ENCODE peak calls at places on chromosomes 6 and 20, in nine cellular contexts. W is IMR-90, F is GM12878, B is mesendoderm, N is NT2/D1, K is GM23248, Q is adipocyte, X is neural progenitor cell, V is endodermal cell. Y is an unnamed sample.

GRCh38 chr6:169533656-169534421 is 168.0 kb downstream of the WDR27 start:
- DNase-seq in W (no peak), F (no peak), B (no peak), N (no peak), K (no peak), Q (no peak), X (no peak), V (no peak), Y (no peak)

GRCh38 chr20:50267041-50267865 is 76.6 kb downstream of the CEBPB start:
- DNase-seq in W (peak; percentile 36), F (no peak), B (no peak), N (no peak), K (peak; percentile 88), Q (peak; percentile 51), X (peak; percentile 47), V (peak; percentile 83), Y (peak; percentile 90)

GRCh38 chr6:155436981-155437749 is 18.5 kb downstream of the NOX3 start:
- DNase-seq in W (peak; percentile 42), F (no peak), B (no peak), N (no peak), K (no peak), Q (peak; percentile 9), X (no peak), V (no peak), Y (no peak)

GRCh38 chr20:48791014-48791413 is 36.8 kb downstream of the PREX1 start:
- DNase-seq in W (no peak), F (no peak), B (no peak), N (no peak), K (peak; percentile 24), Q (no peak), X (no peak), V (no peak), Y (no peak)

GRCh38 chr6:45619994-45620471 is 242.3 kb upstream of the SUPT3H start:
- DNase-seq in W (peak; percentile 63), F (no peak), B (no peak), N (no peak), K (peak; percentile 32), Q (peak; percentile 10), X (no peak), V (no peak), Y (no peak)

GRCh38 chr20:16476032-16476431 is 97.2 kb downstream of the KIF16B start:
- DNase-seq in W (peak; percentile 62), F (peak; percentile 28), B (peak; percentile 58), N (peak; percentile 13), K (peak; percentile 60), Q (peak; percentile 84), X (peak; percentile 50), V (no peak), Y (no peak)

GRCh38 chr6:169971951-169972651 is 220.7 kb downstream of the ERMARD start:
- DNase-seq in W (no peak), F (no peak), B (no peak), N (no peak), K (no peak), Q (no peak), X (no peak), V (peak; percentile 35), Y (peak; percentile 48)

GRCh38 chr6:158911746-158912158 is 88.2 kb downstream of the RSPH3 start:
- DNase-seq in W (no peak), F (peak; percentile 30), B (no peak), N (no peak), K (no peak), Q (no peak), X (no peak), V (no peak), Y (no peak)

GRCh38 chr6:44062771-44063560 is 64.3 kb downstream of the MRPL14 start:
- DNase-seq in W (no peak), F (no peak), B (peak; percentile 85), N (no peak), K (no peak), Q (no peak), X (peak; percentile 53), V (peak; percentile 95), Y (no peak)

GRCh38 chr6:35072051-35072697 is 69.0 kb downstream of the TCP11 start:
- DNase-seq in W (no peak), F (no peak), B (no peak), N (no peak), K (no peak), Q (no peak), X (no peak), V (no peak), Y (peak; percentile 56)

GRCh38 chr6:158056355-158056754 is 74.7 kb downstream of the SYNJ2 start:
- DNase-seq in W (no peak), F (no peak), B (no peak), N (no peak), K (no peak), Q (no peak), X (no peak), V (no peak), Y (no peak)

GRCh38 chr20:63873477-63873971 is 8.5 kb downstream of the TPD52L2 start:
- DNase-seq in W (peak; percentile 92), F (no peak), B (no peak), N (no peak), K (peak; percentile 93), Q (no peak), X (no peak), V (no peak), Y (no peak)

GRCh38 chr20:54362283-54362682 is 113.1 kb upstream of the DOK5 start:
- DNase-seq in W (no peak), F (no peak), B (peak; percentile 12), N (no peak), K (no peak), Q (no peak), X (no peak), V (no peak), Y (no peak)

GRCh38 chr6:83884523-83884922 is 25.0 kb downstream of the CYB5R4 start:
- DNase-seq in W (peak; percentile 58), F (peak; percentile 37), B (peak; percentile 38), N (no peak), K (peak; percentile 70), Q (peak; percentile 79), X (peak; percentile 47), V (no peak), Y (no peak)

GRCh38 chr20:44695295-44696230 is 19.6 kb upstream of the CCN5 start:
- DNase-seq in W (peak; percentile 85), F (no peak), B (no peak), N (no peak), K (peak; percentile 74), Q (peak; percentile 64), X (no peak), V (peak; percentile 38), Y (no peak)

DNA sequence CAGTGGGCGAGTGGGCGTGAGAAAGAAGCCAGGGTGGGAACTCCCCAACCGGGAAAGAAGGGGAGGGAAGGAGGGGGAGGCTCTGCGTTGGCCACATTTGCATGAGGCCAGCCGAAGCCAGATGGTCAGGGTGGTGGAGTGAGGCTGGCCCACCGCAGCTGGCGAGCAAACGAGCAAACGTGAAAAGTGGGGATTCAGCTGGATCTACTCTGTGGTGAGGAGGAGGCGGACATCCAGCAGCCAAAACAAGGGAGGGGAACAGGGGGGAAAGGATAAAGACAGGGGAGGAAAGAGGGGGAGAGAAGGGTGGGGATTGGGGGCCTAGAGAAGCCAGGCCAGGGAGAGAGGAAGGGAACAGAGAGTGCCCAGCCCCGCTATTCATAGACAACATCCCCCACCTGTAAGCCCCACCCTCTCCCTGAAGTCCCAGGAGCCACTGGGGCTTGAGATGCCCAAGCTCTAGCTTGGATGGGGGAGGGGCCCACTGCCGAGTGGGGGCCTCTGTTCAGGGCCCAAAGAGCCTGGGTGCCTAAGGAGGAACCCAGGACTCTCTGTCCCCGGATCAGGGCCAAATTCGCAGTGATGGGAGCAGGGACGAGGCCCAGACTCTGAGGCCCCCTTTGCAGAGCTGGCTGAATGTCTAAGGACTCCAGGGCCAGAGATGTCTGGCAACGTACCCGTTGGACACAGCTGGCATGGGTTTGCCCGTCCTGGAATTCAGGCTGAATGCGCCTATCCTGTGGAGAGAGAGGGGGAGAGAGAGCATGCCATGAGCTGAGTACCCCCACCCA is 45.1 kb downstream of the CPNE5 start:
- DNase-seq in W (peak; percentile 12), F (no peak), B (no peak), N (no peak), K (no peak), Q (no peak), X (peak; percentile 47), V (no peak), Y (peak; percentile 44)
- H3K9ac ChIP-seq in W (no peak overlapping the region), F (no peak overlapping the region), B (peak overlapping the region; percentile 15), N (peak overlapping the region; percentile 56), K (no peak overlapping the region), Q (no peak overlapping the region), X (no peak overlapping the region), V (no peak overlapping the region), Y (no peak overlapping the region)

DNA sequence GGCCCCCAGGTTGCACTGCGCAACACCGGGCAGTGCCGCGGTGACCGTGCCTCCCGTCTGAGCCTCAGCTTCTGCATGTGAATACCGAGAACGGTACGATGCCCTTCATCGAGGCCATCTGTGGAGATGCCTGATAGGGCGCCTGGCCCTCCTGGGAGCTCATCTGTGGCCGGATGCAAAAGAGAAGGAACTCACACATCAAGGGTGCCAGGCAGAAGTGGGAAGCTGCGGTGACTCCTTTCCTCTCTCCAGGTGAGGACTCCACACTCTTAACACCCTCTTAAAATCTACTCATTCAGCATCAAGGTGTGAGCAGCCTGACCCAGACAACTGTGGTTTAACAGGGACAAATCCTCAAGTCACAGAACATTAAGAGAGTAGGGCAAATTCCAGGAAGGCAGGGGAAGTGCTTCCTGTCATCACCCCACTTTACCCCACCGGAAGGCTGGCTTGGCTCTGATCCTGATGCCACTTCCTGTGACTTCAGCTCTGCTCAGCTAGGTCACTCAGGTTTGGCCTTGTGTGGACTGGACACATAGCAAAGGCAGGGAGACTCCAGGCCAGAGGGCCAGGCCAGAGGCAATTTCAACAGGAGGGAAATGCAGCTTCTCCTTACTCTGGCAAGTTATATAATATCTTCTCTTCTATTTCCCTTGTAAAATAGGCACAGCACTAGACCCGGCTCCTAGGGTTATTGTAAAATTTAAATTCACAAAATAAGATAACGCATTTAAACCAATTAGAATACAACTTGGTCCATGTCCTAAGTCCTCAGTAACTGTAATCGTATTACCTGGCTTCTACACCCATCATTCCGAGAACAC is 69.4 kb downstream of the CPNE5 start:
- DNase-seq in W (peak; percentile 51), F (no peak), B (peak; percentile 31), N (no peak), K (peak; percentile 51), Q (no peak), X (no peak), V (peak; percentile 70), Y (no peak)
- H3K4me1 ChIP-seq in W (peaks cover 11% of the 10 kb centered on the region), F (peaks cover 17% of the 10 kb centered on the region), B (peaks cover 8% of the 10 kb centered on the region), N (peaks cover 8% of the 10 kb centered on the region), K (peaks cover 14% of the 10 kb centered on the region), Q (peaks cover 6% of the 10 kb centered on the region), X (peaks cover 25% of the 10 kb centered on the region), V (peaks cover 5% of the 10 kb centered on the region), Y (peaks cover 5% of the 10 kb centered on the region)

GRCh38 chr6:392441-393390 is 1.2 kb downstream of the IRF4 start:
- DNase-seq in W (no peak), F (no peak), B (peak; percentile 57), N (no peak), K (peak; percentile 24), Q (peak; percentile 2), X (peak; percentile 67), V (peak; percentile 79), Y (peak; percentile 77)
- H3K9ac ChIP-seq in W (no peak overlapping the region), F (peak overlapping the region; percentile 97), B (peak overlapping the region; percentile 61), N (peak overlapping the region; percentile 85), K (no peak overlapping the region), Q (peak overlapping the region; percentile 67), X (no peak overlapping the region), V (no peak overlapping the region), Y (no peak overlapping the region)

DNA sequence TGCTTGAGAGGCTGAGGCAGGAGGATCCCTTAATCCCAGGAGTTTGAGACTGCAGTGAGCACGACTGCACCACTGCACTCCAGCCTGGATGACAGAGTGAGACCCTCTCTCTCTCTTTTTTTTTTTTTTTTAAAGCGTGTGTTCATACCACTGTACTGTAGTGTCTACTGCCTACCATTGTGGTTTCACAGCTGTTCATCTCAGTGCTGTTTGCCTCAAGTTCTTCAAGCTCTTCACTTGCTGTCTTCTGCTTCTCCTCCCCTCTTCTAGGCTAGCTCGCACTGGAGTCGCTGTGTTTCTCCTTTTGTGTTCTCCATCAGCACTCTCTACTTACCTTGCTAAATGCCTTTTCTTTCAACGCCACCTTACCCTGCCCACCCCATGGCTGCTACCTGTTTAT is 7.4 kb downstream of the FOXO3 start:
- DNase-seq in W (no peak), F (no peak), B (no peak), N (no peak), K (no peak), Q (no peak), X (no peak), V (no peak), Y (no peak)
- H3K4me1 ChIP-seq in W (peaks cover 16% of the 10 kb centered on the region), F (peaks cover 28% of the 10 kb centered on the region), B (peaks cover 4% of the 10 kb centered on the region), N (no peaks in the 10 kb centered on the region), K (peaks cover 38% of the 10 kb centered on the region), Q (peaks cover 57% of the 10 kb centered on the region), X (peaks cover 5% of the 10 kb centered on the region), V (no peaks in the 10 kb centered on the region), Y (peaks cover 18% of the 10 kb centered on the region)

Y was measured in kidney.